ENCODE peak calls at places on chromosomes 1 and 21, in ten cellular contexts. O is CD8-positive, alpha-beta T cell; E is stimulated activated CD4-positive, alpha-beta T cell treated with anti-CD3 and anti-CD28 coated beads, Interleukin-1b, Interleukin-23, amount 100 ng/mL, for 24 hours; P is GM10248; G is activated naive CD4-positive, alpha-beta T cell; H is glomerular endothelial cell; T is amniotic stem cell; B is dorsolateral prefrontal cortex; L is stromal cell of bone marrow; K is RPMI8226. F is an unnamed sample.

GRCh38 chr1:240314845-240315746 is 223.4 kb downstream of the FMN2 start:
- DNase-seq in O (no peak), E (no peak), P (no peak), G (no peak), H (no peak), T (no peak), B (no peak), L (peak), K (no peak), F (no peak)

GRCh38 chr1:37948841-37949240 is 2.0 kb upstream of the INPP5B start:
- DNase-seq in O (no peak), E (no peak), P (no peak), G (no peak), H (no peak), T (no peak), B (no peak), L (no peak), K (no peak), F (no peak)

GRCh38 chr21:26954591-26955214 is 12.2 kb downstream of the ADAMTS5 start:
- DNase-seq in O (no peak), E (no peak), P (no peak), G (no peak), H (no peak), T (no peak), B (peak), L (no peak), K (no peak), F (no peak)

GRCh38 chr1:6975991-6976390 is 190.7 kb downstream of the CAMTA1 start:
- DNase-seq in O (no peak), E (no peak), P (no peak), G (no peak), H (no peak), T (no peak), B (no peak), L (no peak), K (no peak), F (no peak)

GRCh38 chr1:41240806-41241747 is 1.0 kb downstream of the SCMH1 start:
- DNase-seq in O (peak), E (peak), P (peak), G (peak), H (no peak), T (no peak), B (peak), L (no peak), K (peak), F (peak)

GRCh38 chr1:224168859-224169380 is 14.1 kb upstream of the DEGS1 start:
- DNase-seq in O (no peak), E (no peak), P (peak), G (no peak), H (peak), T (no peak), B (no peak), L (peak), K (peak), F (peak)

GRCh38 chr1:15008783-15009709 is 144.5 kb upstream of the TMEM51 start:
- DNase-seq in O (no peak), E (no peak), P (no peak), G (no peak), H (peak), T (no peak), B (no peak), L (no peak), K (no peak), F (peak)

GRCh38 chr1:107935396-107936064 is 29.4 kb downstream of the VAV3 start:
- DNase-seq in O (no peak), E (peak), P (peak), G (no peak), H (no peak), T (no peak), B (no peak), L (no peak), K (no peak), F (no peak)

GRCh38 chr1:210366767-210367166 is 38.1 kb downstream of the HHAT start:
- DNase-seq in O (no peak), E (no peak), P (no peak), G (no peak), H (no peak), T (no peak), B (no peak), L (no peak), K (no peak), F (no peak)

GRCh38 chr1:202074985-202075773 is 47.5 kb upstream of the GPR37L1 start:
- DNase-seq in O (no peak), E (no peak), P (no peak), G (no peak), H (no peak), T (no peak), B (no peak), L (no peak), K (no peak), F (no peak)

GRCh38 chr1:196660272-196660671 is 8.4 kb downstream of the CFH start:
- DNase-seq in O (no peak), E (no peak), P (no peak), G (no peak), H (no peak), T (no peak), B (no peak), L (no peak), K (no peak), F (no peak)

GRCh38 chr1:14102180-14102579 is 402.2 kb downstream of the PRDM2 start:
- DNase-seq in O (no peak), E (no peak), P (no peak), G (no peak), H (no peak), T (no peak), B (no peak), L (no peak), K (no peak), F (no peak)

GRCh38 chr1:185540295-185540694 is 193.9 kb upstream of the HMCN1 start:
- DNase-seq in O (no peak), E (no peak), P (no peak), G (no peak), H (no peak), T (no peak), B (no peak), L (no peak), K (no peak), F (no peak)

GRCh38 chr1:54865238-54866073 is 21.5 kb downstream of the DHCR24 start:
- DNase-seq in O (no peak), E (no peak), P (no peak), G (no peak), H (no peak), T (no peak), B (no peak), L (no peak), K (no peak), F (no peak)

GRCh38 chr1:160061376-160062100 is 8.4 kb downstream of the KCNJ10 start:
- DNase-seq in O (no peak), E (no peak), P (no peak), G (no peak), H (no peak), T (no peak), B (no peak), L (no peak), K (peak), F (no peak)

GRCh38 chr1:43009274-43009673 is 50.6 kb upstream of the SLC2A1 start:
- DNase-seq in O (no peak), E (no peak), P (no peak), G (no peak), H (no peak), T (no peak), B (no peak), L (no peak), K (no peak), F (no peak)

GRCh38 chr1:106619827-106620134 is 436.7 kb upstream of the PRMT6 start:
- DNase-seq in O (no peak), E (no peak), P (no peak), G (no peak), H (no peak), T (no peak), B (no peak), L (no peak), K (no peak), F (no peak)

GRCh38 chr1:54403808-54404261 is 2.4 kb downstream of the SSBP3 start:
- DNase-seq in O (no peak), E (no peak), P (no peak), G (no peak), H (no peak), T (no peak), B (no peak), L (peak), K (no peak), F (peak)

GRCh38 chr1:157390646-157391045 is 161.7 kb downstream of the FCRL5 start:
- DNase-seq in O (no peak), E (no peak), P (no peak), G (no peak), H (peak), T (peak), B (no peak), L (peak), K (peak), F (peak)

GRCh38 chr21:30612132-30612531 is 1.6 kb downstream of the KRTAP6-1 start:
- DNase-seq in O (no peak), E (no peak), P (no peak), G (no peak), H (no peak), T (no peak), B (no peak), L (no peak), K (no peak), F (no peak)

GRCh38 chr1:111793896-111794295 is 38.2 kb downstream of the DDX20 start:
- DNase-seq in O (no peak), E (no peak), P (no peak), G (no peak), H (no peak), T (no peak), B (no peak), L (no peak), K (no peak), F (no peak)

GRCh38 chr1:113255038-113255727 is 135.1 kb upstream of the MAGI3 start:
- DNase-seq in O (no peak), E (no peak), P (no peak), G (no peak), H (no peak), T (no peak), B (no peak), L (no peak), K (no peak), F (no peak)

GRCh38 chr1:2594001-2594640 is 7.5 kb downstream of the PRXL2B start:
- DNase-seq in O (no peak), E (no peak), P (no peak), G (no peak), H (no peak), T (no peak), B (peak), L (no peak), K (peak), F (peak)

GRCh38 chr1:66598670-66599069 is 64.7 kb downstream of the SGIP1 start:
- DNase-seq in O (no peak), E (no peak), P (no peak), G (no peak), H (no peak), T (peak), B (no peak), L (peak), K (no peak), F (peak)

GRCh38 chr1:13769212-13769611 is 69.2 kb downstream of the PRDM2 start:
- DNase-seq in O (no peak), E (no peak), P (no peak), G (no peak), H (no peak), T (no peak), B (no peak), L (no peak), K (no peak), F (no peak)

GRCh38 chr1:186212574-186213224 is 162.4 kb downstream of the TPR start:
- DNase-seq in O (no peak), E (no peak), P (peak), G (no peak), H (peak), T (peak), B (no peak), L (peak), K (peak), F (peak)

GRCh38 chr1:159953866-159954515 is at the start of gene SLAMF9:
- DNase-seq in O (no peak), E (no peak), P (no peak), G (no peak), H (no peak), T (peak), B (no peak), L (peak), K (no peak), F (peak)

GRCh38 chr1:241470908-241471610 is 48.5 kb downstream of the FH start:
- DNase-seq in O (no peak), E (no peak), P (no peak), G (no peak), H (no peak), T (no peak), B (peak), L (no peak), K (no peak), F (no peak)

GRCh38 chr1:98940069-98940468 is 64.6 kb downstream of the PLPPR5 start:
- DNase-seq in O (no peak), E (no peak), P (no peak), G (no peak), H (no peak), T (no peak), B (no peak), L (no peak), K (no peak), F (no peak)

GRCh38 chr1:110631836-110632620 is 25.9 kb upstream of the KCNA2 start:
- DNase-seq in O (peak), E (no peak), P (no peak), G (no peak), H (no peak), T (no peak), B (no peak), L (no peak), K (no peak), F (no peak)

GRCh38 chr1:54001620-54002019 is 16.4 kb downstream of the LDLRAD1 start:
- DNase-seq in O (no peak), E (no peak), P (no peak), G (no peak), H (no peak), T (no peak), B (no peak), L (no peak), K (no peak), F (no peak)

GRCh38 chr1:10941891-10942541 is 70.4 kb upstream of the TARDBP start:
- DNase-seq in O (peak), E (peak), P (peak), G (peak), H (no peak), T (no peak), B (no peak), L (peak), K (peak), F (peak)

GRCh38 chr1:215845224-215845902 is 278.3 kb downstream of the KCTD3 start:
- DNase-seq in O (no peak), E (no peak), P (no peak), G (no peak), H (no peak), T (peak), B (no peak), L (peak), K (no peak), F (peak)

GRCh38 chr1:84303154-84303830 is 1.8 kb downstream of the SAMD13 start:
- DNase-seq in O (no peak), E (no peak), P (no peak), G (no peak), H (no peak), T (no peak), B (no peak), L (no peak), K (no peak), F (no peak)

GRCh38 chr1:88060112-88060673 is 623.9 kb upstream of the PKN2 start:
- DNase-seq in O (no peak), E (no peak), P (no peak), G (no peak), H (no peak), T (no peak), B (no peak), L (no peak), K (no peak), F (no peak)

GRCh38 chr1:105072850-105073249 is 1323.2 kb downstream of the AMY1C start:
- DNase-seq in O (no peak), E (no peak), P (no peak), G (no peak), H (no peak), T (no peak), B (no peak), L (no peak), K (no peak), F (no peak)

F was measured in amniotic epithelial cell.